ENCODE peak calls at places on chromosomes 1 and 21, in nine cellular contexts. M is PC-3, K is neural progenitor cell, C is GM23248, I is GM23338, F is HCT116, Y is MM.1S, V is hepatocyte, B is SK-N-SH. R is an unnamed sample. For H3K4me1, the result is how much of the 10 kb centered on the place peaks cover.

GRCh38 chr1:65971547-65971946 is 178.9 kb downstream of the PDE4B start:
- DNase-seq in M (no peak), K (no peak), C (peak), I (no peak), F (no peak), Y (no peak), V (no peak), B (no peak), R (no peak)

GRCh38 chr1:40709100-40709801 is 17.7 kb downstream of the NFYC start:
- DNase-seq in M (peak), K (peak), C (peak), I (peak), F (peak), Y (peak), V (peak), B (peak), R (peak)

GRCh38 chr1:89762431-89762800 is 58.4 kb upstream of the LRRC8D start:
- DNase-seq in M (peak), K (no peak), C (no peak), I (no peak), F (no peak), Y (peak), V (no peak), B (no peak), R (no peak)

GRCh38 chr1:69410893-69411292 is 156.8 kb upstream of the LRRC7 start:
- DNase-seq in M (no peak), K (no peak), C (no peak), I (no peak), F (no peak), Y (no peak), V (no peak), B (no peak), R (no peak)

GRCh38 chr1:3402258-3403010 is 52.0 kb upstream of the ARHGEF16 start:
- DNase-seq in M (peak), K (no peak), C (peak), I (no peak), F (no peak), Y (no peak), V (no peak), B (no peak), R (no peak)

GRCh38 chr1:14296795-14297194 is 301.7 kb upstream of the KAZN start:
- DNase-seq in M (peak), K (no peak), C (peak), I (no peak), F (no peak), Y (no peak), V (no peak), B (no peak), R (no peak)

GRCh38 chr1:167950569-167950968 is 13.7 kb upstream of the MPC2 start:
- DNase-seq in M (no peak), K (no peak), C (no peak), I (no peak), F (no peak), Y (no peak), V (no peak), B (no peak), R (no peak)

GRCh38 chr1:65993047-65993363 is 200.3 kb downstream of the PDE4B start:
- DNase-seq in M (no peak), K (no peak), C (no peak), I (no peak), F (no peak), Y (no peak), V (no peak), B (no peak), R (no peak)

GRCh38 chr1:89259283-89259971 is 13.2 kb downstream of the GBP5 start:
- DNase-seq in M (no peak), K (no peak), C (no peak), I (no peak), F (no peak), Y (no peak), V (no peak), B (no peak), R (no peak)

GRCh38 chr1:7049913-7050625 is 264.8 kb downstream of the CAMTA1 start:
- DNase-seq in M (no peak), K (no peak), C (no peak), I (no peak), F (no peak), Y (no peak), V (no peak), B (no peak), R (no peak)

GRCh38 chr1:211589782-211590721 is 11.1 kb upstream of the SLC30A1 start:
- DNase-seq in M (no peak), K (no peak), C (peak), I (no peak), F (no peak), Y (no peak), V (no peak), B (no peak), R (no peak)

GRCh38 chr1:39507230-39507928 is 15.9 kb downstream of the BMP8A start:
- DNase-seq in M (peak), K (peak), C (peak), I (peak), F (no peak), Y (no peak), V (no peak), B (peak), R (peak)

GRCh38 chr21:42239556-42239955 is 20.6 kb downstream of the ABCG1 start:
- DNase-seq in M (no peak), K (no peak), C (no peak), I (no peak), F (no peak), Y (no peak), V (no peak), B (no peak), R (no peak)

GRCh38 chr1:156963621-156964020 is 43.2 kb downstream of the LRRC71 start:
- DNase-seq in M (no peak), K (no peak), C (peak), I (no peak), F (no peak), Y (no peak), V (no peak), B (no peak), R (peak)

GRCh38 chr1:230308039-230308438 is 118.1 kb downstream of the PGBD5 start:
- DNase-seq in M (peak), K (no peak), C (peak), I (no peak), F (peak), Y (no peak), V (peak), B (no peak), R (no peak)

GRCh38 chr1:156767879-156768608 is 709 bp downstream of the PRCC start:
- DNase-seq in M (no peak), K (peak), C (peak), I (peak), F (no peak), Y (peak), V (peak), B (peak), R (no peak)

GRCh38 chr1:234628099-234628498 is 18.1 kb upstream of the IRF2BP2 start:
- DNase-seq in M (peak), K (no peak), C (peak), I (no peak), F (no peak), Y (no peak), V (no peak), B (no peak), R (no peak)

GRCh38 chr21:45305831-45306230 is 18.1 kb upstream of the POFUT2 start:
- DNase-seq in M (no peak), K (no peak), C (no peak), I (no peak), F (no peak), Y (no peak), V (no peak), B (no peak), R (no peak)

GRCh38 chr21:45308211-45309068 is 20.7 kb upstream of the POFUT2 start:
- DNase-seq in M (no peak), K (no peak), C (no peak), I (no peak), F (no peak), Y (no peak), V (peak), B (no peak), R (peak)

GRCh38 chr21:45304945-45305344 is 17.2 kb upstream of the POFUT2 start:
- DNase-seq in M (no peak), K (no peak), C (no peak), I (no peak), F (no peak), Y (no peak), V (no peak), B (no peak), R (no peak)

GRCh38 chr21:45306453-45306831 is 18.7 kb upstream of the POFUT2 start:
- DNase-seq in M (no peak), K (no peak), C (no peak), I (no peak), F (no peak), Y (no peak), V (no peak), B (no peak), R (no peak)

DNA sequence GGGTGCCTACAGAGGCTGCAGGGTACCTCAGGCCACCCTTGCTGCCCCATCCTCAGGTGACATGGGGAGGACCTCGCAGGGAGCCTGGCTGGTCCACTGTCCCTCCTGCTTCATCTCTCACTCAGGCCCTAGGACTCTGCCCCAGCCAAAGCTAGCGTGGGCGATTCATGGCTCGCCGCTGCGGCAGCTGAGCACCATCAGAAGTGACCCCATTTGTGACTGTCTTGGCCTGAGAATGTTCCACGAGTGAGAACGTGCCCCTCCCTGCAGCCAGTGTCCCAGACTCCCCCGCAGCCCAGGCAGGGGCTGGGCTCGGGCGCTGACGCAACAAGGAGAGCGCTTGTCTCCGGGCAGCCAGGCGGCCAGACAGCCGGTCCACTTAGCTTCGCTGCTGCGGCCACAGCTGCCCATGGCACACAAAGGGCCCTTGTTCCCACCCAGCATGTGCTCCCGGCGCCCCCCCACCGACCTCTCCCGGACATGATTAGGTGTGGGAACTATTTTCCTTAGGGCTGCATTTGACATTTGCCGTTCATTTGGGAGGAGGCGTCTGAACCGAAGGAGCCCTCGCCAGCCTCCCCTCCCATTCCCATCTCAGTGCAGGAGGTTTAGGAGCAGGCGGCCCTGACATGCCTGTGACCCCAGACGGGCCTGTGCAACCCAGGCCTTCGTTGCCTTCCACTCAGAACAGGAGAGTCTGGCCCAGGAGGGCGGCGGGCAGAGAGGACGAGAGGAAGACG is 19.3 kb upstream of the POFUT2 start:
- DNase-seq in M (no peak), K (peak), C (peak), I (no peak), F (no peak), Y (no peak), V (no peak), B (no peak), R (no peak)
- TF ChIP-seq EZH2phosphoT487 in M (no peak), K (no peak), C (no peak), I (no peak), F (no peak), Y (no peak), V (no peak), B (no peak), R (no peak)

DNA sequence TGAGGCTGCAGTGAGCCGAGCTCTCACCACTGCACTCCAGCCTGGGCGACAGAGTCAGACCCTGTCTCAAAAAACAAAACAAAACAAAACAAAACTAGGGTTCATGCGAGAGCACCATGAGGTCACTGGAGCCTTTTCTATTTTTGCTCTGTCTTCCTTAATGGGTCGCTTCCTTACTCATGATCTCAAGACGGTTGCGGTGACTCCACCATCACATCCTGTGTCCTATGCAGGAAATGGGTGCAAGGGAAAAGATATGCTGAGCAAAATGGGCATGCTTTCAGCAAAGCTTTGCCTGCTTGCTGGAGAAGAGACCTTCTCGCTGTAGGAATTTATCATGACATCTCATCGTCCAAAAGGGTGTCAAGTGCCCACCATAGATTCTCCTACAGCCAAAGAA is 36.4 kb downstream of the WNT9A start:
- DNase-seq in M (no peak), K (no peak), C (no peak), I (no peak), F (no peak), Y (no peak), V (no peak), B (no peak), R (no peak)
- H3K4me1 ChIP-seq in M (under half), K (under half), C (under half), I (under half), F (under half), Y (under half), V (under half), B (under half), R (under half)

GRCh38 chr21:32189688-32190483 is 89.0 kb downstream of the MIS18A start:
- DNase-seq in M (no peak), K (no peak), C (no peak), I (no peak), F (no peak), Y (no peak), V (no peak), B (no peak), R (no peak)

GRCh38 chr21:32190491-32191144 is 88.2 kb downstream of the MIS18A start:
- DNase-seq in M (no peak), K (no peak), C (no peak), I (no peak), F (no peak), Y (peak), V (no peak), B (no peak), R (peak)

GRCh38 chr21:32192291-32192690 is 86.6 kb downstream of the MIS18A start:
- DNase-seq in M (no peak), K (no peak), C (no peak), I (no peak), F (no peak), Y (no peak), V (no peak), B (no peak), R (no peak)

GRCh38 chr21:32196001-32196400 is 82.8 kb downstream of the MIS18A start:
- DNase-seq in M (no peak), K (no peak), C (no peak), I (no peak), F (no peak), Y (no peak), V (no peak), B (no peak), R (no peak)

GRCh38 chr21:32193066-32193465 is 85.8 kb downstream of the MIS18A start:
- DNase-seq in M (no peak), K (no peak), C (no peak), I (no peak), F (no peak), Y (no peak), V (no peak), B (no peak), R (no peak)
- TF ChIP-seq EZH2phosphoT487 in M (no peak), K (no peak), C (no peak), I (no peak), F (no peak), Y (no peak), V (no peak), B (no peak), R (no peak)

GRCh38 chr21:14616303-14617039 is 70.4 kb upstream of the SAMSN1 start:
- DNase-seq in M (peak), K (no peak), C (no peak), I (peak), F (no peak), Y (no peak), V (no peak), B (no peak), R (no peak)

GRCh38 chr21:14617040-14617393 is 70.9 kb upstream of the SAMSN1 start:
- DNase-seq in M (no peak), K (no peak), C (no peak), I (peak), F (no peak), Y (no peak), V (no peak), B (no peak), R (no peak)

GRCh38 chr21:14609274-14609673 is 63.2 kb upstream of the SAMSN1 start:
- DNase-seq in M (no peak), K (no peak), C (no peak), I (no peak), F (no peak), Y (peak), V (no peak), B (no peak), R (no peak)

GRCh38 chr21:14614287-14614686 is 68.2 kb upstream of the SAMSN1 start:
- DNase-seq in M (no peak), K (no peak), C (no peak), I (no peak), F (no peak), Y (no peak), V (no peak), B (no peak), R (no peak)

DNA sequence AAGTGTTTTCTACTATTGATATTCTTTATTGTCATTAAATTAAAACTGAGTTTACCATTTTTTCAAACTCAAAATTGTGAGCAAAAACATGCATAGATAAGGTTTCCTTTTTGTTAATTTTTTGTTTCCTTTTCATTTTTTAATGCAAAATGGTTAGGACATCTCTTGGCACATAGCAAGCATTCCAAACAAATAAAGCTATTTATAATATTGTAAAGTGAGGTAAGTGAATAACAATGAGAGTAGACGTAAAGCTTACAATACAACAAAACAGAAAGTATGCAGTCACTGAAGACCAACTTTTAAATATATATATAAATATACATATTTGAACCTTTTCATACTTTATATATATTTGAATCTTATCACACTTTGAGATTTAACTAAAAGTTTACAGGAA is 67.4 kb upstream of the SAMSN1 start:
- DNase-seq in M (no peak), K (no peak), C (no peak), I (no peak), F (no peak), Y (no peak), V (no peak), B (no peak), R (no peak)
- H3K4me1 ChIP-seq in M (under half), K (under half), C (under half), I (under half), F (under half), Y (under half), V (under half), B (under half), R (under half)

DNA sequence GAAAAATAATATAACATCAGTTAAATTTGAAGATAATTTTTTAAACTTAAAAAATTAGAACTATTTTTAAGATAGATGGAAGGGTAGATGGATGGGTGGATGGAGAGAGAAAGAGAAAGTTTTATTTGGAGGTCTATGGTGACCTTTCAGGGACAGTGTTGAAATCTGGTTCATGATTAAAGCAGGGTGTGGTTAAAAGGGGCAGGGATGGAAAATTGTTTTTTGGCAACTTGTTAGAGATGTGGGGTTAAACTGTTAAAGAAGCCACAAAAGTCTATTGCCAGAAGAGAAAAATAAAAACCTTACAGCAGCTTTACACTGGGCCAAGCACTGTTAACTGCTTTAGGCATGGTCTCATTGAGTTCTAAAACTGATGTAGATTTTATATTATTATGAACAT is 134.9 kb upstream of the GORAB start:
- DNase-seq in M (no peak), K (no peak), C (no peak), I (no peak), F (no peak), Y (no peak), V (no peak), B (no peak), R (no peak)
- TF ChIP-seq EZH2phosphoT487 in M (no peak), K (no peak), C (no peak), I (no peak), F (no peak), Y (no peak), V (no peak), B (no peak), R (no peak)

DNA sequence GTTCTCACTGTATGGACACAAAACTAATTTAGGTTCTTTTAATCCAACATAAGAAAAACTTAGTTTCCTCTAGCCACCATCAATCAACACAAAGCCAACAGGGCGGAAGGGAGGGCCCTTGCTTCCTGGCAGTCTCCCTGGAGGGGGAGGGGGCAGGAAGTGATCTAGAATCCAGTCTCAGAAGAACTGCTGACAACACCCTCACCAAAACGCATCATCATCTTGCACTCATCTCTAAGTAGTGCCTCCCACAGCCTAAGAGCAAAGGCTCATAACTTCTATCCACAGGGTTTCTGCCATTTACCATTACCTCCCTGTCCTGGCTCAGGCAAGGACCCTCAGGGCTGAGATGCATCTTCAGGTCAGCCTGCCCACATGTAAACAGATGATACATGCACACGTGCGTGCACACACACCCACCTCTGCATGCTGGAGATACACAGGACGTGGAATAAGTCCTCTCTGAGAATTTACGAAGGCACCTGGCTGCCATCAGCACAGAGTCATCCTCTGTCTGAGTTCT is 20.5 kb downstream of the HIVEP3 start:
- DNase-seq in M (peak), K (no peak), C (peak), I (no peak), F (no peak), Y (peak), V (no peak), B (no peak), R (no peak)
- H3K4me1 ChIP-seq in M (half or more), K (under half), C (under half), I (under half), F (under half), Y (under half), V (under half), B (under half), R (under half)

GRCh38 chr1:160826546-160826945 is 30.6 kb downstream of the LY9 start:
- DNase-seq in M (peak), K (no peak), C (no peak), I (no peak), F (no peak), Y (no peak), V (no peak), B (no peak), R (no peak)
- TF ChIP-seq EZH2phosphoT487 in M (no peak), K (no peak), C (no peak), I (no peak), F (no peak), Y (no peak), V (no peak), B (no peak), R (no peak)